ENCODE peak calls at places on chromosomes 13 and 19, in eight cellular contexts. S, F, T, C, V, O, E and B are unnamed samples.

GRCh38 chr19:3499738-3500428 is 591 bp downstream of the DOHH start:
- DNase-seq in O (no peak), T (no peak), V (no peak), C (no peak), E (no peak), F (no peak), S (no peak), B (no peak)

GRCh38 chr13:75794663-75795062 is 158.5 kb downstream of the LMO7 start:
- DNase-seq in O (no peak), V (no peak), C (no peak), S (no peak), F (no peak), E (no peak), T (no peak), B (no peak)

GRCh38 chr13:112733661-112734379 is 44.0 kb downstream of the ATP11A start:
- DNase-seq in C (peak; percentile 47), V (no peak), F (no peak), S (no peak), E (peak; percentile 54), T (peak; percentile 99), O (no peak), B (peak; percentile 95)

GRCh38 chr19:3249408-3249807 is 24.9 kb downstream of the CELF5 start:
- DNase-seq in S (no peak), O (no peak), T (peak; percentile 49), C (no peak), F (no peak), E (no peak), V (peak; percentile 34), B (no peak)

GRCh38 chr13:30576528-30576927 is 41.2 kb upstream of the USPL1 start:
- DNase-seq in T (no peak), S (no peak), E (peak; percentile 35), C (peak; percentile 44), O (no peak), F (peak; percentile 35), V (peak; percentile 84), B (peak; percentile 1)

GRCh38 chr19:58569191-58569942 is 3.8 kb downstream of the MZF1 start:
- DNase-seq in O (no peak), T (no peak), S (no peak), E (no peak), F (no peak), V (no peak), C (no peak), B (no peak)

GRCh38 chr19:15156391-15156790 is 44.4 kb downstream of the NOTCH3 start:
- DNase-seq in V (no peak), S (no peak), O (no peak), C (no peak), E (no peak), T (no peak), F (no peak), B (no peak)

GRCh38 chr19:32875428-32875827 is 5.9 kb upstream of the SLC7A9 start:
- DNase-seq in O (no peak), V (no peak), T (no peak), S (no peak), E (no peak), C (no peak), F (no peak), B (no peak)

GRCh38 chr13:110250258-110250891 is 56.6 kb downstream of the COL4A1 start:
- DNase-seq in C (no peak), T (no peak), V (peak; percentile 72), O (no peak), S (no peak), E (peak; percentile 73), F (peak; percentile 76), B (no peak)

GRCh38 chr19:53190253-53190652 is 2.9 kb downstream of the ZNF665 start:
- DNase-seq in O (no peak), T (no peak), F (no peak), V (no peak), C (no peak), S (no peak), E (no peak), B (no peak)

GRCh38 chr13:75357576-75358295 is 124.2 kb downstream of the TBC1D4 start:
- DNase-seq in F (no peak), O (no peak), S (peak; percentile 79), E (peak; percentile 50), V (peak; percentile 66), C (peak; percentile 59), T (peak; percentile 74), B (peak; percentile 40)

GRCh38 chr19:17069249-17069648 is 6.0 kb downstream of the HAUS8 start:
- DNase-seq in O (no peak), S (no peak), F (peak; percentile 12), V (no peak), E (no peak), C (no peak), T (no peak), B (no peak)

GRCh38 chr19:31340059-31341025 is 8.9 kb downstream of the TSHZ3 start:
- DNase-seq in E (no peak), T (no peak), S (no peak), C (peak; percentile 72), V (no peak), F (no peak), O (no peak), B (no peak)

GRCh38 chr13:36163809-36164308 is 32.7 kb upstream of the DCLK1 start:
- DNase-seq in E (peak; percentile 97), T (peak; percentile 92), O (peak; percentile 90), V (peak; percentile 93), F (peak; percentile 80), C (peak; percentile 93), S (no peak), B (peak; percentile 48)

GRCh38 chr19:3161453-3161852 is 17.1 kb upstream of the S1PR4 start:
- DNase-seq in T (no peak), V (peak; percentile 63), C (no peak), O (no peak), E (peak; percentile 34), F (no peak), S (no peak), B (no peak)

GRCh38 chr13:21670883-21671792 is at the start of gene FGF9:
- DNase-seq in V (peak; percentile 55), C (peak; percentile 94), E (peak; percentile 65), O (peak; percentile 28), F (peak; percentile 89), T (peak; percentile 80), S (peak; percentile 87), B (peak; percentile 88)

GRCh38 chr19:19420570-19421301 is 15.3 kb downstream of the GATAD2A start:
- DNase-seq in F (no peak), C (no peak), S (no peak), O (peak; percentile 6), T (no peak), V (peak; percentile 78), E (no peak), B (no peak)

GRCh38 chr13:101115762-101116161 is 300.5 kb downstream of the NALCN start:
- DNase-seq in O (no peak), E (peak; percentile 17), F (no peak), V (no peak), S (no peak), T (no peak), C (peak; percentile 24), B (no peak)

GRCh38 chr19:19540707-19541515 is 2.8 kb downstream of the CILP2 start:
- DNase-seq in S (peak; percentile 90), E (no peak), C (peak; percentile 83), O (no peak), F (peak; percentile 57), T (no peak), V (peak; percentile 41), B (no peak)

GRCh38 chr19:20423381-20424207 is 142.0 kb downstream of the ZNF737 start:
- DNase-seq in T (no peak), F (peak; percentile 70), C (peak; percentile 76), S (peak; percentile 24), O (no peak), V (no peak), E (peak; percentile 45), B (no peak)

GRCh38 chr19:48135411-48135810 is 24.8 kb upstream of the PLA2G4C start:
- DNase-seq in C (no peak), S (peak; percentile 21), F (no peak), E (no peak), T (peak; percentile 37), O (no peak), V (no peak), B (no peak)

GRCh38 chr13:110531671-110532083 is 29.8 kb downstream of the RAB20 start:
- DNase-seq in V (no peak), E (no peak), S (no peak), F (no peak), O (no peak), C (no peak), T (no peak), B (no peak)

GRCh38 chr19:49932731-49933131 is 3.4 kb upstream of the NUP62 start:
- DNase-seq in F (no peak), V (no peak), S (no peak), C (no peak), T (no peak), O (no peak), E (no peak), B (no peak)

GRCh38 chr13:79621902-79622301 is 140.9 kb downstream of the NDFIP2 start:
- DNase-seq in S (no peak), V (no peak), E (no peak), O (no peak), T (no peak), F (no peak), C (no peak), B (no peak)

GRCh38 chr13:30872685-30873443 is 33.2 kb upstream of the MEDAG start:
- DNase-seq in E (peak; percentile 92), V (peak; percentile 96), C (peak; percentile 82), T (peak; percentile 54), O (no peak), F (peak; percentile 41), S (no peak), B (no peak)

GRCh38 chr19:40089462-40089861 is 1.3 kb downstream of the ZNF780A start:
- DNase-seq in F (no peak), V (peak; percentile 15), T (no peak), O (no peak), C (no peak), E (peak; percentile 88), S (no peak), B (no peak)

GRCh38 chr13:40665754-40666057 is 735 bp downstream of the FOXO1 start:
- DNase-seq in C (no peak), T (peak; percentile 67), S (peak; percentile 60), E (no peak), V (no peak), F (no peak), O (no peak), B (no peak)

GRCh38 chr19:42092350-42092749 is 16.4 kb downstream of the ZNF574 start:
- DNase-seq in S (no peak), E (no peak), T (peak; percentile 66), O (no peak), F (no peak), C (no peak), V (peak; percentile 61), B (peak; percentile 45)

GRCh38 chr13:29543230-29544215 is 52.0 kb downstream of the SLC7A1 start:
- DNase-seq in O (no peak), V (peak; percentile 71), S (no peak), C (no peak), T (no peak), E (no peak), F (no peak), B (no peak)

GRCh38 chr19:28426902-28427232 is 786.1 kb downstream of the UQCRFS1 start:
- DNase-seq in E (peak; percentile 60), V (no peak), F (no peak), S (no peak), O (no peak), C (no peak), T (no peak), B (no peak)

GRCh38 chr19:44747739-44748425 is 626 bp upstream of the BCL3 start:
- DNase-seq in C (peak; percentile 54), S (no peak), F (peak; percentile 80), E (peak; percentile 77), V (peak; percentile 83), T (peak; percentile 39), O (no peak), B (no peak)

GRCh38 chr13:111904701-111905608 is 162.0 kb upstream of the SOX1 start:
- DNase-seq in F (no peak), C (no peak), E (no peak), V (no peak), S (no peak), O (no peak), T (peak; percentile 93), B (no peak)